ENCODE peak calls at places on chromosomes 1 and 21, in five cellular contexts. X is gastrocnemius medialis; Y is stimulated activated CD4-positive, alpha-beta T cell treated with anti-CD3 and anti-CD28 coated beads, Interleukin-15, amount 100 ng/mL, for 1 hour; C is Caki2; A is H4. I is an unnamed sample.

GRCh38 chr1:31625561-31626272 is 8.2 kb downstream of the HCRTR1 start:
- DNase-seq in X (no peak), Y (no peak), C (no peak), A (no peak), I (no peak)

GRCh38 chr1:51945591-51945990 is 44.9 kb downstream of the RAB3B start:
- DNase-seq in X (no peak), Y (no peak), C (no peak), A (no peak), I (no peak)

GRCh38 chr1:26016258-26016943 is 5.2 kb upstream of the EXTL1 start:
- DNase-seq in X (no peak), Y (no peak), C (no peak), A (no peak), I (no peak)

GRCh38 chr1:213585402-213585801 is 402.4 kb upstream of the PROX1 start:
- DNase-seq in X (no peak), Y (no peak), C (no peak), A (no peak), I (no peak)

GRCh38 chr1:207794861-207795260 is 43.0 kb downstream of the CD46 start:
- DNase-seq in X (no peak), Y (no peak), C (no peak), A (no peak), I (no peak)

GRCh38 chr1:183995322-183996035 is 42.0 kb downstream of the COLGALT2 start:
- DNase-seq in X (no peak), Y (no peak), C (no peak), A (no peak), I (no peak)

GRCh38 chr1:26317143-26317542 is 615 bp upstream of the CD52 start:
- DNase-seq in X (no peak), Y (no peak), C (no peak), A (no peak), I (no peak)

GRCh38 chr1:201275266-201275666 is 8.0 kb upstream of the PKP1 start:
- DNase-seq in X (peak; percentile 77), Y (no peak), C (peak; percentile 89), A (peak; percentile 93), I (peak; percentile 74)

GRCh38 chr21:31545036-31545435 is 114.5 kb upstream of the SOD1 start:
- DNase-seq in X (no peak), Y (no peak), C (no peak), A (no peak), I (no peak)

GRCh38 chr1:78079580-78079979 is 33.8 kb downstream of the GIPC2 start:
- DNase-seq in X (no peak), Y (no peak), C (no peak), A (no peak), I (no peak)

I was measured in kidney epithelial cell.